ENCODE peak calls at places on chromosome 10, in six cellular contexts. D is ovary, Z is transverse colon, U is sigmoid colon, H is spleen, X is tibial nerve. A is an unnamed sample.

GRCh38 chr10:122515588-122516231 is 44.8 kb upstream of the DMBT1 start:
- DNase-seq in D (no peak), Z (peak; percentile 43), U (no peak), H (no peak), X (no peak), A (no peak)

GRCh38 chr10:77533156-77533886 is 104.3 kb downstream of the KCNMA1 start:
- DNase-seq in D (no peak), Z (no peak), U (no peak), H (no peak), X (no peak), A (no peak)

GRCh38 chr10:90561666-90562065 is 296.2 kb downstream of the HTR7 start:
- DNase-seq in D (no peak), Z (no peak), U (no peak), H (no peak), X (no peak), A (no peak)

GRCh38 chr10:78199759-78200158 is 166.1 kb downstream of the RPS24 start:
- DNase-seq in D (no peak), Z (no peak), U (no peak), H (no peak), X (no peak), A (no peak)

GRCh38 chr10:131686781-131687419 is 213.9 kb upstream of the PPP2R2D start:
- DNase-seq in D (no peak), Z (no peak), U (no peak), H (peak; percentile 68), X (no peak), A (no peak)

GRCh38 chr10:1394155-1394912 is 338.1 kb downstream of the WDR37 start:
- DNase-seq in D (no peak), Z (no peak), U (no peak), H (no peak), X (no peak), A (no peak)

GRCh38 chr10:28732091-28732490 is 54.8 kb downstream of the BAMBI start:
- DNase-seq in D (no peak), Z (no peak), U (no peak), H (no peak), X (no peak), A (no peak)

GRCh38 chr10:4671451-4672145 is 154.4 kb upstream of the AKR1E2 start:
- DNase-seq in D (no peak), Z (no peak), U (no peak), H (no peak), X (no peak), A (no peak)

GRCh38 chr10:67262675-67263074 is 336.8 kb downstream of the LRRTM3 start:
- DNase-seq in D (no peak), Z (no peak), U (no peak), H (no peak), X (no peak), A (no peak)

GRCh38 chr10:48634198-48634983 is 29.5 kb upstream of the ARHGAP22 start:
- DNase-seq in D (no peak), Z (peak; percentile 56), U (peak; percentile 74), H (peak; percentile 88), X (peak; percentile 41), A (peak; percentile 19)

GRCh38 chr10:98748298-98748697 is 301.6 kb upstream of the HPS1 start:
- DNase-seq in D (no peak), Z (no peak), U (no peak), H (no peak), X (no peak), A (no peak)

GRCh38 chr10:112698774-112699173 is 251.3 kb upstream of the TCF7L2 start:
- DNase-seq in D (no peak), Z (no peak), U (no peak), H (no peak), X (no peak), A (no peak)

GRCh38 chr10:133143546-133143945 is 16.5 kb upstream of the KNDC1 start:
- DNase-seq in D (peak; percentile 38), Z (no peak), U (no peak), H (no peak), X (no peak), A (no peak)

GRCh38 chr10:132364594-132364970 is 32.4 kb upstream of the PWWP2B start:
- DNase-seq in D (peak; percentile 35), Z (no peak), U (peak; percentile 77), H (peak; percentile 61), X (no peak), A (no peak)

GRCh38 chr10:100364735-100365391 is 17.8 kb downstream of the SCD start:
- DNase-seq in D (peak; percentile 87), Z (peak; percentile 90), U (peak; percentile 90), H (no peak), X (peak; percentile 69), A (no peak)

GRCh38 chr10:13834581-13835286 is 248.0 kb downstream of the PRPF18 start:
- DNase-seq in D (no peak), Z (peak; percentile 22), U (peak; percentile 56), H (no peak), X (peak; percentile 49), A (no peak)

GRCh38 chr10:110006358-110007170 is 1.2 kb upstream of the ADD3 start:
- DNase-seq in D (no peak), Z (peak; percentile 48), U (peak; percentile 84), H (no peak), X (peak; percentile 68), A (no peak)

GRCh38 chr10:78707745-78708144 is 361.0 kb upstream of the ZMIZ1 start:
- DNase-seq in D (no peak), Z (no peak), U (no peak), H (no peak), X (no peak), A (no peak)

GRCh38 chr10:73974309-73974946 is 23.5 kb upstream of the VCL start:
- DNase-seq in D (no peak), Z (no peak), U (no peak), H (no peak), X (no peak), A (no peak)

GRCh38 chr10:75911426-75911825 is 480.0 kb downstream of the LRMDA start:
- DNase-seq in D (no peak), Z (no peak), U (no peak), H (no peak), X (no peak), A (no peak)

GRCh38 chr10:132253092-132253687 is 54.6 kb downstream of the STK32C start:
- DNase-seq in D (no peak), Z (no peak), U (no peak), H (no peak), X (no peak), A (no peak)

GRCh38 chr10:16941067-16941466 is 123.8 kb upstream of the RSU1 start:
- DNase-seq in D (no peak), Z (no peak), U (no peak), H (no peak), X (no peak), A (no peak)
- TF ChIP-seq CTCF in D (no peak), Z (no peak), U (no peak), H (no peak), X (no peak), A (no peak)

GRCh38 chr10:5835446-5836095 is 22.3 kb upstream of the GDI2 start:
- DNase-seq in D (no peak), Z (no peak), U (no peak), H (no peak), X (no peak), A (no peak)
- H3K4me1 ChIP-seq in D (no peaks in the 10 kb centered on the region), Z (peaks cover 7% of the 10 kb centered on the region), U (no peaks in the 10 kb centered on the region), H (peaks cover 11% of the 10 kb centered on the region), X (peaks cover 10% of the 10 kb centered on the region), A (no peaks in the 10 kb centered on the region)

DNA sequence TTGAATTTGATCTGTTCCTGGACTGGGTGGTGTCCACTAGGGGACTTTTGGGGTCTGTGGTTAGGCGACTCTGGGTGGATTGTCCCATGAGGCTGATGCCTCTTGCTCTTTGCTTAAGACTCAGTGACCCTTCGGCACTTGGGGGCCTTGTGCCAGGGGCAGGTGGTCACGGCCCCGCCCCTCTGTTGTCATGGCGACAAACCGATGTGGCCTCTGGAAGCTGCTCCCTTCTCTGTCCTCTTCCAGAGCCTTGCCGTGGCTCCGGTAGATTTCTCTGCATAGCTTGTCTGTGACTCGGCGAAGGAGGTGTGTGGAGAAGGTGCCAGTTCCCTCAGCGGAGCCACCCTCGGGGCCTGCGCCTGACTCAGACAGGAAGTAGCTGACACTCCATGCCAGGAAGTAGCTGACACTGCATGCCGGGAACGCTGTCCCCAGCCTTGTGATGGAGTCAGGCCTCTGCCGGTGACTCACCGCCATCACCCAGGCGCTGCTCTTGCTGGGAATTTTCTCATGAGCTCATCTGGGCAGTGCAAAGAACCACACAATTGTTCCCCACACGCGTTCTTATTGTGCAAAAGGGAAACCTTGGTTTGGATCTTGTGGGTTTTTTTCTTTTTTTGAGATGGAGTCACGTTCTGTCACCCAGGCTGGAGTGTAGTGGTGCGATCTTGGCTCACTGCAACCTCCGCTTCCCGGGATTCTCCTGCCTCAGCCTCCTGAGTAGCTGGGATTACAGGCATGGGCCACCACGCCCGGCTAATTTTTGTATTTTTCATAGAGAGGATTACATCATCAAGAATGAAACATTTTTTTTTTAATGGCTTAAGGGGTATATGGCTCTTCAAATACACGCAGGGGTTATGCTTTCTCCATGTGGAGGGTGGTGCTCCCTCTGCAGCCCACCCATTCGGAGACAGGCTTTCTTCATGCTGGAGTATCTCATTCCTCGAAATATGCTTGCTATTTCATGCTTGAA is 72.6 kb downstream of the PFKFB3 start:
- DNase-seq in D (peak; percentile 48), Z (peak; percentile 80), U (peak; percentile 94), H (peak; percentile 97), X (peak; percentile 84), A (peak; percentile 82)
- TF ChIP-seq POLR2A in D (no peak), Z (peak; percentile 33), U (no peak), H (no peak), X (no peak), A (no peak)

DNA sequence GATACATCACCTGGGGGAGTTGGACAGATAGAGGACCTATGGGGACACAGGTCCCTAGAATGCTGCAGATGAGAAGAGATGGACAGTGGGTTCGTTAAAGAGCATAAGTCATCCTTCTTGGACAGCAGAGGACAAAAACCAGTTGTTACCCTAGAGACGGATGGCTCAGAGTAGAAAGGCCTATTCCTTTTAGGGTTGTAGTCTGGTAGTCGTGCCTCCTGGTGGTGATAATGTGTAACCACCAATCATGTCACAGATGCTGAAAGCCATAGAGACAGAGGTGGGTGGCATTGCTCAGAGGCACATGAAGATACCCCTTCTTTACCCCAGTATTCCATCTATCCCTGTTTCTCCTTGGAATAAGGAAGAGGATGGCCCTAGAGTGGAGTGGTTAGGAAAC is 554.6 kb downstream of the SORCS1 start:
- DNase-seq in D (no peak), Z (no peak), U (no peak), H (no peak), X (no peak), A (no peak)
- TF ChIP-seq CTCF in D (no peak), Z (no peak), U (no peak), H (no peak), X (no peak), A (no peak)

A was measured in esophagus squamous epithelium.